ENCODE peak calls at places on chromosomes 6 and 20, in six cellular contexts. One of them, this sample, is unnamed.

GRCh38 chr6:113629940-113630339 is 227.2 kb upstream of the MARCKS start:
- DNase-seq in stimulated activated CD8-positive, alpha-beta memory T cell treated with anti-CD3 and anti-CD28 coated beads, Interleukin-15, amount 100 ng/mL, for 24 hours: no peak
- DNase-seq in activated CD8-positive, alpha-beta memory T cell treated with anti-CD3 and anti-CD28 coated beads for 48 hours: no peak
- DNase-seq in mesothelial cell of epicardium: no peak
- DNase-seq in GM03348: no peak
- DNase-seq in GM20000: no peak
- DNase-seq in this sample: no peak

GRCh38 chr20:45963059-45964011 is 8.7 kb downstream of the ZNF335 start:
- DNase-seq in stimulated activated CD8-positive, alpha-beta memory T cell treated with anti-CD3 and anti-CD28 coated beads, Interleukin-15, amount 100 ng/mL, for 24 hours: no peak
- DNase-seq in activated CD8-positive, alpha-beta memory T cell treated with anti-CD3 and anti-CD28 coated beads for 48 hours: no peak
- DNase-seq in mesothelial cell of epicardium: no peak
- DNase-seq in GM03348: no peak
- DNase-seq in GM20000: no peak
- DNase-seq in this sample: no peak

GRCh38 chr20:9301129-9302072 is 213.0 kb upstream of the LAMP5 start:
- DNase-seq in stimulated activated CD8-positive, alpha-beta memory T cell treated with anti-CD3 and anti-CD28 coated beads, Interleukin-15, amount 100 ng/mL, for 24 hours: no peak
- DNase-seq in activated CD8-positive, alpha-beta memory T cell treated with anti-CD3 and anti-CD28 coated beads for 48 hours: no peak
- DNase-seq in mesothelial cell of epicardium: no peak
- DNase-seq in GM03348: no peak
- DNase-seq in GM20000: no peak
- DNase-seq in this sample: no peak

GRCh38 chr20:22808628-22809027 is 224.3 kb upstream of the FOXA2 start:
- DNase-seq in stimulated activated CD8-positive, alpha-beta memory T cell treated with anti-CD3 and anti-CD28 coated beads, Interleukin-15, amount 100 ng/mL, for 24 hours: no peak
- DNase-seq in activated CD8-positive, alpha-beta memory T cell treated with anti-CD3 and anti-CD28 coated beads for 48 hours: no peak
- DNase-seq in mesothelial cell of epicardium: no peak
- DNase-seq in GM03348: no peak
- DNase-seq in GM20000: no peak
- DNase-seq in this sample: no peak

GRCh38 chr20:50218987-50219435 is 28.4 kb downstream of the CEBPB start:
- DNase-seq in stimulated activated CD8-positive, alpha-beta memory T cell treated with anti-CD3 and anti-CD28 coated beads, Interleukin-15, amount 100 ng/mL, for 24 hours: no peak
- DNase-seq in activated CD8-positive, alpha-beta memory T cell treated with anti-CD3 and anti-CD28 coated beads for 48 hours: no peak
- DNase-seq in mesothelial cell of epicardium: no peak
- DNase-seq in GM03348: no peak
- DNase-seq in GM20000: no peak
- DNase-seq in this sample: no peak

GRCh38 chr6:38564301-38564700 is 75.4 kb downstream of the BTBD9 start:
- DNase-seq in stimulated activated CD8-positive, alpha-beta memory T cell treated with anti-CD3 and anti-CD28 coated beads, Interleukin-15, amount 100 ng/mL, for 24 hours: no peak
- DNase-seq in activated CD8-positive, alpha-beta memory T cell treated with anti-CD3 and anti-CD28 coated beads for 48 hours: no peak
- DNase-seq in mesothelial cell of epicardium: no peak
- DNase-seq in GM03348: no peak
- DNase-seq in GM20000: no peak
- DNase-seq in this sample: no peak

GRCh38 chr6:109453594-109454482 is 1.7 kb downstream of the MICAL1 start:
- DNase-seq in stimulated activated CD8-positive, alpha-beta memory T cell treated with anti-CD3 and anti-CD28 coated beads, Interleukin-15, amount 100 ng/mL, for 24 hours: no peak
- DNase-seq in activated CD8-positive, alpha-beta memory T cell treated with anti-CD3 and anti-CD28 coated beads for 48 hours: no peak
- DNase-seq in mesothelial cell of epicardium: no peak
- DNase-seq in GM03348: peak; percentile 67
- DNase-seq in GM20000: no peak
- DNase-seq in this sample: no peak

GRCh38 chr20:10864076-10864672 is 190.4 kb upstream of the JAG1 start:
- DNase-seq in stimulated activated CD8-positive, alpha-beta memory T cell treated with anti-CD3 and anti-CD28 coated beads, Interleukin-15, amount 100 ng/mL, for 24 hours: no peak
- DNase-seq in activated CD8-positive, alpha-beta memory T cell treated with anti-CD3 and anti-CD28 coated beads for 48 hours: no peak
- DNase-seq in mesothelial cell of epicardium: no peak
- DNase-seq in GM03348: peak; percentile 25
- DNase-seq in GM20000: no peak
- DNase-seq in this sample: no peak

GRCh38 chr6:141513830-141514229 is 618.9 kb upstream of the GJE1 start:
- DNase-seq in stimulated activated CD8-positive, alpha-beta memory T cell treated with anti-CD3 and anti-CD28 coated beads, Interleukin-15, amount 100 ng/mL, for 24 hours: no peak
- DNase-seq in activated CD8-positive, alpha-beta memory T cell treated with anti-CD3 and anti-CD28 coated beads for 48 hours: no peak
- DNase-seq in mesothelial cell of epicardium: no peak
- DNase-seq in GM03348: no peak
- DNase-seq in GM20000: no peak
- DNase-seq in this sample: no peak

GRCh38 chr20:9128586-9128985 is 59.7 kb downstream of the PLCB4 start:
- DNase-seq in stimulated activated CD8-positive, alpha-beta memory T cell treated with anti-CD3 and anti-CD28 coated beads, Interleukin-15, amount 100 ng/mL, for 24 hours: no peak
- DNase-seq in activated CD8-positive, alpha-beta memory T cell treated with anti-CD3 and anti-CD28 coated beads for 48 hours: no peak
- DNase-seq in mesothelial cell of epicardium: no peak
- DNase-seq in GM03348: no peak
- DNase-seq in GM20000: no peak
- DNase-seq in this sample: no peak

GRCh38 chr20:43755390-43755789 is 28.6 kb upstream of the GTSF1L start:
- DNase-seq in stimulated activated CD8-positive, alpha-beta memory T cell treated with anti-CD3 and anti-CD28 coated beads, Interleukin-15, amount 100 ng/mL, for 24 hours: no peak
- DNase-seq in activated CD8-positive, alpha-beta memory T cell treated with anti-CD3 and anti-CD28 coated beads for 48 hours: no peak
- DNase-seq in mesothelial cell of epicardium: no peak
- DNase-seq in GM03348: peak; percentile 74
- DNase-seq in GM20000: no peak
- DNase-seq in this sample: no peak

GRCh38 chr6:133989525-133989924 is 36.5 kb downstream of the TBPL1 start:
- DNase-seq in stimulated activated CD8-positive, alpha-beta memory T cell treated with anti-CD3 and anti-CD28 coated beads, Interleukin-15, amount 100 ng/mL, for 24 hours: no peak
- DNase-seq in activated CD8-positive, alpha-beta memory T cell treated with anti-CD3 and anti-CD28 coated beads for 48 hours: no peak
- DNase-seq in mesothelial cell of epicardium: no peak
- DNase-seq in GM03348: no peak
- DNase-seq in GM20000: no peak
- DNase-seq in this sample: no peak

GRCh38 chr6:42043787-42044475 is 6.4 kb upstream of the TAF8 start:
- DNase-seq in stimulated activated CD8-positive, alpha-beta memory T cell treated with anti-CD3 and anti-CD28 coated beads, Interleukin-15, amount 100 ng/mL, for 24 hours: peak; percentile 85
- DNase-seq in activated CD8-positive, alpha-beta memory T cell treated with anti-CD3 and anti-CD28 coated beads for 48 hours: peak; percentile 97
- DNase-seq in mesothelial cell of epicardium: peak; percentile 77
- DNase-seq in GM03348: peak; percentile 92
- DNase-seq in GM20000: peak; percentile 84
- DNase-seq in this sample: peak; percentile 23

GRCh38 chr6:121413831-121414368 is 21.5 kb upstream of the GJA1 start:
- DNase-seq in stimulated activated CD8-positive, alpha-beta memory T cell treated with anti-CD3 and anti-CD28 coated beads, Interleukin-15, amount 100 ng/mL, for 24 hours: no peak
- DNase-seq in activated CD8-positive, alpha-beta memory T cell treated with anti-CD3 and anti-CD28 coated beads for 48 hours: no peak
- DNase-seq in mesothelial cell of epicardium: no peak
- DNase-seq in GM03348: peak; percentile 24
- DNase-seq in GM20000: no peak
- DNase-seq in this sample: no peak

GRCh38 chr6:13472099-13472498 is 15.3 kb downstream of the GFOD1 start:
- DNase-seq in stimulated activated CD8-positive, alpha-beta memory T cell treated with anti-CD3 and anti-CD28 coated beads, Interleukin-15, amount 100 ng/mL, for 24 hours: no peak
- DNase-seq in activated CD8-positive, alpha-beta memory T cell treated with anti-CD3 and anti-CD28 coated beads for 48 hours: no peak
- DNase-seq in mesothelial cell of epicardium: no peak
- DNase-seq in GM03348: no peak
- DNase-seq in GM20000: no peak
- DNase-seq in this sample: no peak

GRCh38 chr20:57907131-57908083 is 197.6 kb upstream of the PMEPA1 start:
- DNase-seq in stimulated activated CD8-positive, alpha-beta memory T cell treated with anti-CD3 and anti-CD28 coated beads, Interleukin-15, amount 100 ng/mL, for 24 hours: no peak
- DNase-seq in activated CD8-positive, alpha-beta memory T cell treated with anti-CD3 and anti-CD28 coated beads for 48 hours: no peak
- DNase-seq in mesothelial cell of epicardium: no peak
- DNase-seq in GM03348: no peak
- DNase-seq in GM20000: no peak
- DNase-seq in this sample: no peak

GRCh38 chr6:38212579-38212978 is 393.1 kb downstream of the ZFAND3 start:
- DNase-seq in stimulated activated CD8-positive, alpha-beta memory T cell treated with anti-CD3 and anti-CD28 coated beads, Interleukin-15, amount 100 ng/mL, for 24 hours: no peak
- DNase-seq in activated CD8-positive, alpha-beta memory T cell treated with anti-CD3 and anti-CD28 coated beads for 48 hours: no peak
- DNase-seq in mesothelial cell of epicardium: no peak
- DNase-seq in GM03348: no peak
- DNase-seq in GM20000: no peak
- DNase-seq in this sample: peak; percentile 48

GRCh38 chr6:158631678-158632537 is 12.6 kb downstream of the DYNLT1 start:
- DNase-seq in stimulated activated CD8-positive, alpha-beta memory T cell treated with anti-CD3 and anti-CD28 coated beads, Interleukin-15, amount 100 ng/mL, for 24 hours: no peak
- DNase-seq in activated CD8-positive, alpha-beta memory T cell treated with anti-CD3 and anti-CD28 coated beads for 48 hours: no peak
- DNase-seq in mesothelial cell of epicardium: no peak
- DNase-seq in GM03348: peak; percentile 79
- DNase-seq in GM20000: no peak
- DNase-seq in this sample: no peak

GRCh38 chr6:155448823-155449789 is 6.5 kb downstream of the NOX3 start:
- DNase-seq in stimulated activated CD8-positive, alpha-beta memory T cell treated with anti-CD3 and anti-CD28 coated beads, Interleukin-15, amount 100 ng/mL, for 24 hours: no peak
- DNase-seq in activated CD8-positive, alpha-beta memory T cell treated with anti-CD3 and anti-CD28 coated beads for 48 hours: no peak
- DNase-seq in mesothelial cell of epicardium: no peak
- DNase-seq in GM03348: no peak
- DNase-seq in GM20000: no peak
- DNase-seq in this sample: peak; percentile 53

GRCh38 chr6:78340755-78341154 is 526.6 kb upstream of the IRAK1BP1 start:
- DNase-seq in stimulated activated CD8-positive, alpha-beta memory T cell treated with anti-CD3 and anti-CD28 coated beads, Interleukin-15, amount 100 ng/mL, for 24 hours: no peak
- DNase-seq in activated CD8-positive, alpha-beta memory T cell treated with anti-CD3 and anti-CD28 coated beads for 48 hours: no peak
- DNase-seq in mesothelial cell of epicardium: no peak
- DNase-seq in GM03348: no peak
- DNase-seq in GM20000: no peak
- DNase-seq in this sample: no peak

GRCh38 chr20:59515013-59515905 is 89.1 kb upstream of the PHACTR3 start:
- DNase-seq in stimulated activated CD8-positive, alpha-beta memory T cell treated with anti-CD3 and anti-CD28 coated beads, Interleukin-15, amount 100 ng/mL, for 24 hours: no peak
- DNase-seq in activated CD8-positive, alpha-beta memory T cell treated with anti-CD3 and anti-CD28 coated beads for 48 hours: no peak
- DNase-seq in mesothelial cell of epicardium: peak; percentile 52
- DNase-seq in GM03348: peak; percentile 88
- DNase-seq in GM20000: no peak
- DNase-seq in this sample: peak; percentile 4

GRCh38 chr6:25089442-25089841 is 153.7 kb upstream of the RIPOR2 start:
- DNase-seq in stimulated activated CD8-positive, alpha-beta memory T cell treated with anti-CD3 and anti-CD28 coated beads, Interleukin-15, amount 100 ng/mL, for 24 hours: no peak
- DNase-seq in activated CD8-positive, alpha-beta memory T cell treated with anti-CD3 and anti-CD28 coated beads for 48 hours: no peak
- DNase-seq in mesothelial cell of epicardium: no peak
- DNase-seq in GM03348: no peak
- DNase-seq in GM20000: no peak
- DNase-seq in this sample: no peak

GRCh38 chr6:80335061-80335660 is 228.7 kb downstream of the BCKDHB start:
- DNase-seq in stimulated activated CD8-positive, alpha-beta memory T cell treated with anti-CD3 and anti-CD28 coated beads, Interleukin-15, amount 100 ng/mL, for 24 hours: no peak
- DNase-seq in activated CD8-positive, alpha-beta memory T cell treated with anti-CD3 and anti-CD28 coated beads for 48 hours: no peak
- DNase-seq in mesothelial cell of epicardium: no peak
- DNase-seq in GM03348: no peak
- DNase-seq in GM20000: no peak
- DNase-seq in this sample: no peak

GRCh38 chr6:139152088-139152891 is 17.4 kb downstream of the HECA start:
- DNase-seq in stimulated activated CD8-positive, alpha-beta memory T cell treated with anti-CD3 and anti-CD28 coated beads, Interleukin-15, amount 100 ng/mL, for 24 hours: no peak
- DNase-seq in activated CD8-positive, alpha-beta memory T cell treated with anti-CD3 and anti-CD28 coated beads for 48 hours: no peak
- DNase-seq in mesothelial cell of epicardium: no peak
- DNase-seq in GM03348: no peak
- DNase-seq in GM20000: no peak
- DNase-seq in this sample: peak; percentile 28

This sample was measured in NCI-H1417 treated with DMSO at 0.1 percent for 48 hours.